ENCODE peak calls at places on chromosomes 12 and 14, in six cellular contexts. F, M, Y, C, Z and I are unnamed samples. For H3K4me1 and H3K27me3, the result is how much of the 10 kb centered on the place peaks cover.

GRCh38 chr12:8078400-8078799 is 3.7 kb upstream of the NECAP1 start:
- DNase-seq in F (no peak), M (no peak), Y (no peak), C (no peak), Z (no peak), I (peak)

GRCh38 chr12:76135456-76135855 is 51.0 kb upstream of the NAP1L1 start:
- DNase-seq in F (no peak), M (no peak), Y (no peak), C (no peak), Z (no peak), I (no peak)

GRCh38 chr14:26917086-26917485 is 319.3 kb upstream of the NOVA1 start:
- DNase-seq in F (no peak), M (no peak), Y (no peak), C (no peak), Z (no peak), I (no peak)

GRCh38 chr14:100709252-100709955 is 17.3 kb upstream of the DLK1 start:
- DNase-seq in F (peak), M (no peak), Y (no peak), C (no peak), Z (no peak), I (no peak)

GRCh38 chr12:108151505-108152178 is 22.6 kb downstream of the WSCD2 start:
- DNase-seq in F (no peak), M (no peak), Y (no peak), C (no peak), Z (no peak), I (no peak)

GRCh38 chr12:92070864-92071445 is 74.7 kb downstream of the BTG1 start:
- DNase-seq in F (peak), M (no peak), Y (no peak), C (no peak), Z (no peak), I (no peak)

GRCh38 chr14:104250175-104250574 is 111.8 kb downstream of the KIF26A start:
- DNase-seq in F (no peak), M (no peak), Y (no peak), C (no peak), Z (no peak), I (no peak)

GRCh38 chr14:89720741-89721315 is 233.7 kb downstream of the EFCAB11 start:
- DNase-seq in F (no peak), M (no peak), Y (no peak), C (no peak), Z (no peak), I (no peak)

GRCh38 chr12:103880299-103881142 is 39.5 kb upstream of the NT5DC3 start:
- DNase-seq in F (no peak), M (no peak), Y (no peak), C (no peak), Z (no peak), I (no peak)

GRCh38 chr12:129788506-129788905 is 115.3 kb downstream of the TMEM132D start:
- DNase-seq in F (no peak), M (no peak), Y (no peak), C (no peak), Z (no peak), I (no peak)

DNA sequence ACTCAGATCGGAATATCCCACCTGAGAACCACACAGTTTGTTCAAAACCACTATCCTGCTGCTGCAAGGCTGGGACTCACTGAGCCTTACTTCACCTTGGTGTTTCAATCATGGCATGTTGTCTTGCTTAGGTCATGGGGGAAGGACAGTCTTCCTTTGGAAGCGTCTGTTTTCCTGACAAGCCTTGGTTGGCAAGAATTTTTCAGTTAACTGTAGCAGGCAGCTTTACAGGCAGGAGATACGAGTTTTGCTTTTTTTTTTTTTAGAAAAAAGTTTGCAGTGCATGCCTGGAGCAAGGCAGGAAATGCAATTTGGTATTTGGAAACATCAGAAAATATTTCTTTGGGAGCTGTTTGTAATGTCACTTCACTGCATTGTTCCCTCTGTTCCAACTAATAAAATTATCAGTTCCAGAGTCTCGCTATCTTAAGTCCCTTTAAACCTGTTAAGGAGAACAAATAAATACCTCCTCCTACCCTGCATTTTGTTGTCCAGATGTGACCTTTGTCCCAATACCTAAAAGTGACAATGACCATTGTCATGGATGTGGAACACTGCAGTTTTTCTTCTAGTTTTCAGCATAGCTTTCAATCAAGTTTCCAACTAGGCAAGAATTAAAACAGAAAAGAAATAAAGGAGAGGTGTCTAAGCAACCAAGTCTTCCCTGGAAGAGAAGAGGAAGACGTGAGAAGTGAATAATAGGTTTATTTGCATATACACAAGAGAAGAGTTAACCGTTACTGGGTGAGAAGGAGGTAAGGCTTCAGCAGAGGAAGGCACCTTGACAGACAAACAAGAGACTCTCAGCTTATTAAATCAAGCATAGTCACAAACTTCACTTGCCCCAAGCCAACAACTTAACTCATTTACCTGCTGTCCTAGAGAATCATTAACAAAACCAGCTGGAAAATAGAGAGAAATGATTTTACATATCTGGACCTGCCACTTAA is 71.4 kb upstream of the ACTN1 start:
- DNase-seq in F (no peak), M (no peak), Y (no peak), C (no peak), Z (no peak), I (no peak)
- H3K4me1 ChIP-seq in F (under half), M (under half), Y (under half), C (under half), Z (under half), I (under half)

DNA sequence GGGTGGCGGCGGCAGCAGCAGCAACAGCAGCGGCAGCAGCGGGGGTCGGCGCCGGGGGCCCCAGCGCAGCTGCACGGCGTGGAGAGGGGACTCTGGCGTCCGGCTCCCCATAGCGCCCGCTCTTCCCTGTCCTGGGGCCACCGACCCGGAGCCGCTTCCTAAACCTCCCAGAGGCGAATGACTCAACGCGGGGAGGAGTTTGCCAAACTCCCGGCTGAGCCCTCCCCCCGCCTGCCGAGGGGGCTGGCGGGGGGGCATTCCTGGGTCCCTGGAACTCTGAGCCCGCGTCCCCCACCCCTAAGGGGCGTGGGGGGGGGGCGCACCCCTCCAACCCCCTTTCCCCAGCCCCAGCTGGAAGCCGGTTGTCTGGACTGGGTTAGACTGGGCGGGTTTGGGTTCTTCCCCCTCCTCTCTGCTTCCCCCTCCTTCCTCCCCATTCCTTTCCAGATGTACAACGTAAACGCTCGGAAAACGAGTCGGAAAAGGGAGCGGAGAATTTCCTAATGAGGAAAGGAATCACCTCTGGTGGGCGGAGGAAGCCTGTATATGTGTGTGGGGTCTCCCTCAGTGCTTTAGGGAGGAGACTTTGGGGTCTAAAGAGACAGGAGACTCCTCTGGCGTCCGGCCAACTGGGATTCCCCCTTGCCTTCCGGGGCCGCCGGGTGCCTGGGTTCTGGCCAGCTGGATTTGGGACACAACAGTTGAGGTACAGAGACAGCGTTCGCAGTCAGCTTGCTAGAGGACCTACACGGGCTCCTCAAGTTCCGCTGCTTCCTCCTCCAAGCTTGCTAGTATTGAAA is at the start of gene ITGA5:
- DNase-seq in F (peak), M (peak), Y (no peak), C (peak), Z (peak), I (peak)
- H3K4me3 ChIP-seq in F (peak), M (peak), Y (peak), C (peak), Z (peak), I (peak)

GRCh38 chr12:10385181-10385613 is 4.6 kb downstream of the KLRK1 start:
- DNase-seq in F (no peak), M (no peak), Y (no peak), C (no peak), Z (no peak), I (no peak)

GRCh38 chr12:10392394-10392930 is 2.6 kb upstream of the KLRK1 start:
- DNase-seq in F (no peak), M (no peak), Y (no peak), C (peak), Z (no peak), I (no peak)

GRCh38 chr12:10388611-10389010 is 1.2 kb downstream of the KLRK1 start:
- DNase-seq in F (no peak), M (no peak), Y (no peak), C (no peak), Z (no peak), I (no peak)

GRCh38 chr12:10393291-10393690 is 3.5 kb upstream of the KLRK1 start:
- DNase-seq in F (no peak), M (no peak), Y (no peak), C (no peak), Z (no peak), I (no peak)

GRCh38 chr12:10389941-10390340 is at the start of gene KLRK1:
- DNase-seq in F (no peak), M (no peak), Y (no peak), C (no peak), Z (no peak), I (no peak)
- H3K27me3 ChIP-seq in F (under half), M (under half), Y (under half), C (under half), Z (under half), I (under half)

GRCh38 chr12:82788594-82788993 is 101.9 kb downstream of the TMTC2 start:
- DNase-seq in F (no peak), M (no peak), Y (no peak), C (no peak), Z (no peak), I (no peak)

GRCh38 chr12:82781288-82782078 is 94.8 kb downstream of the TMTC2 start:
- DNase-seq in F (no peak), M (no peak), Y (no peak), C (no peak), Z (no peak), I (no peak)

DNA sequence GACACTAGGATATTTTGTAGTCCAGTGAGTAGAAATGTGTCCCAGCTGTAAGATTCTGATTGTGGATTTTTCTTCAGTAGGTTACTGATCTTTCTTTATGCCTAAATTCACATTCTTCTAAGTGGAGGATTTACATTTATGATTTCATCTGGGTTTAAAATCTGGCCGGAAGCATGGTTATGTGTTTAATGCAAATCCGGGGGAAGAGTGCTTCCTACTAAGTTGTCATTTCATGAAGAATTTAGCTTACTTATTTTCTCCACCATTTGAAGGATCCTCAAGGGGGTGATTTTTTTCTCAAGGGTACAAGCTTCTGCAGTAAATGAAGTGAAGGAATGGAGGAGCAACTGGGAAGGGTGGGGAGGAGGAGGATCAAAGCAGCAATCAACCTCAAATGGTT is 96.8 kb downstream of the TMTC2 start:
- DNase-seq in F (no peak), M (no peak), Y (no peak), C (no peak), Z (no peak), I (no peak)
- H3K4me1 ChIP-seq in F (under half), M (under half), Y (under half), C (under half), Z (under half), I (under half)

GRCh38 chr12:16604853-16605252 is 1.1 kb downstream of the LMO3 start:
- DNase-seq in F (peak), M (no peak), Y (no peak), C (no peak), Z (no peak), I (no peak)

GRCh38 chr12:16606201-16606849 is 363 bp upstream of the LMO3 start:
- DNase-seq in F (peak), M (peak), Y (no peak), C (no peak), Z (no peak), I (no peak)

GRCh38 chr12:16605666-16606116 is 271 bp downstream of the LMO3 start:
- DNase-seq in F (peak), M (no peak), Y (no peak), C (no peak), Z (no peak), I (no peak)

GRCh38 chr12:16606936-16607335 is 974 bp upstream of the LMO3 start:
- DNase-seq in F (peak), M (no peak), Y (no peak), C (no peak), Z (no peak), I (no peak)

DNA sequence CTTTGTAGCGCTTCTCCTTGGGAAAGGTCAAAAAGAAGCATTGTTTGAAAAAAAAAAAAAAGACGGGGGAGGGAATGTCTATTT is at the start of gene LMO3:
- DNase-seq in F (no peak), M (no peak), Y (no peak), C (no peak), Z (no peak), I (no peak)
- H3K4me3 ChIP-seq in F (peak), M (peak), Y (peak), C (peak), Z (peak), I (no peak)

DNA sequence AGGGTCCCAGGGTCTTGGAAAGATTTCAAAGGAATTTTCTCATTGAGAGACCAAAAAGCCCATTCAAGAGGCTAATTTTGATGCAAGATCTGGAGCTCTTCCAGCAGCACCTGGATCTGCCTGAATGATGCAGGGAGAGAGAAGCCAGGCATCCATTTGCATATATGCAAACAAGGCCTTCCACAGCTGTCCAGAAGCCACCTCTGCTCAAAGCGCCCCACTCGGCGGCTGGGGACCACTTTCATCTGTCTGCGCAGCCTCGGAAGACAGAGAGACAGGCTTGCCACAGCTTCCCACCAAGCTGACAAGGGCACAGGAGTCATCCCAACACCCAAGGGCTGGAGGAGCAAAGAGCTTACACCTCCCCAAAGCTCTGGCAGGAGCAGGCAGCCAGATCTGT is 295.6 kb downstream of the DPF3 start:
- DNase-seq in F (no peak), M (no peak), Y (no peak), C (no peak), Z (no peak), I (no peak)
- H3K27me3 ChIP-seq in F (under half), M (under half), Y (under half), C (under half), Z (under half), I (under half)

GRCh38 chr12:59041241-59042121 is 121.2 kb upstream of the LRIG3 start:
- DNase-seq in F (no peak), M (no peak), Y (peak), C (no peak), Z (no peak), I (peak)
- H3K4me1 ChIP-seq in F (under half), M (under half), Y (under half), C (under half), Z (under half), I (under half)